ENCODE peak calls at places on chromosomes 12 and 14, in eight cellular contexts. B is cardiac muscle cell, Q is testis, K is suprapubic skin, U is activated B cell treated with CpG ODN at 0.5 μM for 24 hours, T is HCT116, C is GM13976, X is tibial nerve. W is an unnamed sample.

GRCh38 chr12:109230193-109230592 is 78.9 kb downstream of the FOXN4 start:
- DNase-seq in Q (no peak), X (no peak), U (no peak), K (no peak), B (no peak), C (no peak), T (no peak), W (no peak)

GRCh38 chr12:2974560-2974971 is 15.4 kb downstream of the TEAD4 start:
- DNase-seq in B (no peak), T (no peak), X (no peak), C (no peak), U (no peak), K (no peak), Q (no peak), W (no peak)

GRCh38 chr14:58296731-58297130 is 1.6 kb upstream of the ARID4A start:
- DNase-seq in Q (no peak), B (peak), X (no peak), K (no peak), T (no peak), C (no peak), U (no peak), W (no peak)

GRCh38 chr12:45660330-45660729 is 69.2 kb upstream of the ARID2 start:
- DNase-seq in X (no peak), K (no peak), U (no peak), Q (no peak), T (peak), B (peak), C (no peak), W (no peak)

GRCh38 chr14:104731925-104732294 is 7.9 kb downstream of the ADSS1 start:
- DNase-seq in X (no peak), T (no peak), C (no peak), Q (no peak), B (no peak), U (no peak), K (no peak), W (no peak)

GRCh38 chr12:93989913-93990312 is 158.5 kb upstream of the PLXNC1 start:
- DNase-seq in X (no peak), U (no peak), Q (no peak), T (no peak), B (no peak), C (no peak), K (no peak), W (no peak)

GRCh38 chr14:98120831-98121464 is 1151.0 kb downstream of the BCL11B start:
- DNase-seq in T (no peak), U (no peak), C (no peak), B (no peak), K (no peak), Q (no peak), X (no peak), W (no peak)

GRCh38 chr12:118541945-118542344 is 165.6 kb downstream of the SUDS3 start:
- DNase-seq in X (no peak), K (no peak), C (no peak), T (peak), B (no peak), Q (peak), U (no peak), W (no peak)

GRCh38 chr12:85627584-85627983 is 208.6 kb downstream of the RASSF9 start:
- DNase-seq in C (no peak), K (no peak), Q (no peak), B (peak), U (no peak), X (no peak), T (no peak), W (no peak)

GRCh38 chr12:53004178-53004577 is 2.1 kb upstream of the EIF4B start:
- DNase-seq in U (no peak), C (no peak), Q (no peak), K (no peak), T (no peak), B (peak), X (no peak), W (no peak)

GRCh38 chr12:130081420-130081819 is 80.8 kb upstream of the FZD10 start:
- DNase-seq in K (no peak), U (no peak), X (no peak), B (no peak), Q (no peak), C (no peak), T (no peak), W (no peak)

GRCh38 chr12:19316420-19316819 is 122.9 kb upstream of the AEBP2 start:
- DNase-seq in B (peak), K (no peak), Q (no peak), T (no peak), U (no peak), X (no peak), C (no peak), W (no peak)

GRCh38 chr12:87127272-87127671 is 871.1 kb upstream of the MGAT4C start:
- DNase-seq in C (no peak), X (no peak), Q (no peak), K (no peak), U (no peak), T (no peak), B (peak), W (no peak)

GRCh38 chr14:100902295-100902694 is 1.2 kb downstream of the RTL1 start:
- DNase-seq in U (no peak), T (peak), K (no peak), C (peak), X (no peak), B (no peak), Q (no peak), W (peak)

GRCh38 chr12:124919646-124920352 is 5.3 kb upstream of the UBC start:
- DNase-seq in X (no peak), C (no peak), T (no peak), U (no peak), Q (no peak), B (no peak), K (no peak), W (no peak)

GRCh38 chr12:66103011-66103913 is 27.3 kb downstream of the LLPH start:
- DNase-seq in Q (no peak), U (no peak), C (no peak), T (peak), B (no peak), K (no peak), X (no peak), W (no peak)

GRCh38 chr14:88204221-88204620 is 118.8 kb downstream of the KCNK10 start:
- DNase-seq in C (no peak), U (no peak), X (no peak), K (no peak), B (peak), T (no peak), Q (no peak), W (no peak)

GRCh38 chr12:14418526-14418925 is 53.0 kb downstream of the ATF7IP start:
- DNase-seq in U (no peak), T (no peak), K (no peak), Q (no peak), B (peak), C (no peak), X (no peak), W (no peak)

GRCh38 chr12:104524026-104524425 is 67.3 kb downstream of the CHST11 start:
- DNase-seq in Q (no peak), C (no peak), K (no peak), B (peak), X (no peak), U (no peak), T (no peak), W (no peak)

GRCh38 chr12:23376238-23376637 is 573.2 kb downstream of the SOX5 start:
- DNase-seq in U (no peak), X (no peak), T (no peak), K (no peak), B (no peak), C (no peak), Q (no peak), W (no peak)

GRCh38 chr12:102539651-102540553 is 59.5 kb upstream of the IGF1 start:
- DNase-seq in Q (peak), T (no peak), U (no peak), C (no peak), K (no peak), X (no peak), B (peak), W (no peak)

GRCh38 chr14:56524971-56525677 is 54.5 kb upstream of the TMEM260 start:
- DNase-seq in C (no peak), X (no peak), K (no peak), T (no peak), Q (no peak), U (no peak), B (no peak), W (no peak)

GRCh38 chr12:54411398-54412241 is 7.4 kb downstream of the ITGA5 start:
- DNase-seq in T (no peak), K (peak), U (no peak), Q (no peak), B (peak), X (peak), C (no peak), W (no peak)

GRCh38 chr12:95815635-95816212 is 25.2 kb upstream of the NTN4 start:
- DNase-seq in C (peak), X (no peak), Q (no peak), B (peak), U (no peak), T (no peak), K (no peak), W (no peak)

GRCh38 chr12:93957180-93957579 is 191.2 kb upstream of the PLXNC1 start:
- DNase-seq in K (no peak), X (no peak), U (no peak), C (no peak), T (no peak), Q (no peak), B (no peak), W (no peak)

GRCh38 chr14:35818346-35819115 is 7.6 kb upstream of the BRMS1L start:
- DNase-seq in Q (peak), X (peak), B (peak), C (peak), T (no peak), K (no peak), U (no peak), W (no peak)

GRCh38 chr12:75704664-75705063 is 193.3 kb upstream of the KRR1 start:
- DNase-seq in U (no peak), B (peak), T (peak), X (no peak), K (no peak), C (no peak), Q (no peak), W (no peak)

GRCh38 chr12:109998241-109998903 is 858 bp upstream of the ANKRD13A start:
- DNase-seq in U (no peak), T (no peak), X (no peak), B (no peak), K (no peak), Q (no peak), C (no peak), W (no peak)

GRCh38 chr14:67831122-67831521 is 11.5 kb downstream of the RAD51B start:
- DNase-seq in X (no peak), Q (no peak), K (no peak), B (no peak), C (no peak), T (no peak), U (no peak), W (no peak)

GRCh38 chr14:63890553-63890952 is 37.7 kb downstream of the SYNE2 start:
- DNase-seq in Q (no peak), B (peak), T (no peak), X (no peak), C (no peak), K (no peak), U (no peak), W (no peak)

GRCh38 chr12:62472472-62472871 is 5.8 kb downstream of the MON2 start:
- DNase-seq in X (no peak), T (no peak), C (no peak), Q (no peak), K (no peak), B (no peak), U (no peak), W (no peak)
- TF ChIP-seq CTCF in X (no peak), T (no peak), C (no peak), Q (no peak), K (no peak), B (no peak), U (no peak), W (no peak)

GRCh38 chr12:11621797-11622423 is 27.6 kb upstream of the ETV6 start:
- DNase-seq in T (no peak), X (no peak), K (no peak), Q (peak), U (no peak), C (no peak), B (peak), W (no peak)
- TF ChIP-seq CTCF in T (no peak), X (no peak), K (no peak), Q (no peak), U (no peak), C (peak), B (no peak), W (no peak)

GRCh38 chr14:39432619-39433451 is 602 bp upstream of the FBXO33 start:
- DNase-seq in C (peak), X (peak), K (peak), U (peak), Q (peak), T (peak), B (peak), W (peak)
- TF ChIP-seq CTCF in C (peak), X (peak), K (peak), U (no peak), Q (no peak), T (peak), B (no peak), W (peak)

DNA sequence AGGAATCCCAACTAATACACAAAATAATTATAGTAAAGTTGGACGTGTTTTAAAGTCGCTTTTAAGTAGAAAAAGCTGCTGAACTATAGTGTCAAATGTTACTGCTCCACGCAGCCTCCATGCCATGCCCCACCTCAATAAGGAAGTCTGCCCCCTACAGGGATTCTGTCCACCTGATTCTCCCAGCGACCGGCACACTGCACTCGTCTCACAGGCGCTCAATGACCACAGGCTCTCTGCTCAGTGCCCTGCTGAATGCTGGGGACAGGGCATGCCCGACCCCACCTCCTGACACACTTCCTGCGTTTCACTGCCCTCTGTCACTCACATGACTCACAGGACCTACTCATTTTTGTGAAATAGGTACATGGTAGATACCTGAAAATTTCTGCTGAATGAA is 48.9 kb downstream of the BDKRB1 start:
- DNase-seq in C (no peak), B (no peak), K (no peak), U (no peak), T (peak), X (no peak), Q (no peak), W (no peak)
- TF ChIP-seq CTCF in C (no peak), B (no peak), K (no peak), U (no peak), T (peak), X (no peak), Q (no peak), W (peak)

DNA sequence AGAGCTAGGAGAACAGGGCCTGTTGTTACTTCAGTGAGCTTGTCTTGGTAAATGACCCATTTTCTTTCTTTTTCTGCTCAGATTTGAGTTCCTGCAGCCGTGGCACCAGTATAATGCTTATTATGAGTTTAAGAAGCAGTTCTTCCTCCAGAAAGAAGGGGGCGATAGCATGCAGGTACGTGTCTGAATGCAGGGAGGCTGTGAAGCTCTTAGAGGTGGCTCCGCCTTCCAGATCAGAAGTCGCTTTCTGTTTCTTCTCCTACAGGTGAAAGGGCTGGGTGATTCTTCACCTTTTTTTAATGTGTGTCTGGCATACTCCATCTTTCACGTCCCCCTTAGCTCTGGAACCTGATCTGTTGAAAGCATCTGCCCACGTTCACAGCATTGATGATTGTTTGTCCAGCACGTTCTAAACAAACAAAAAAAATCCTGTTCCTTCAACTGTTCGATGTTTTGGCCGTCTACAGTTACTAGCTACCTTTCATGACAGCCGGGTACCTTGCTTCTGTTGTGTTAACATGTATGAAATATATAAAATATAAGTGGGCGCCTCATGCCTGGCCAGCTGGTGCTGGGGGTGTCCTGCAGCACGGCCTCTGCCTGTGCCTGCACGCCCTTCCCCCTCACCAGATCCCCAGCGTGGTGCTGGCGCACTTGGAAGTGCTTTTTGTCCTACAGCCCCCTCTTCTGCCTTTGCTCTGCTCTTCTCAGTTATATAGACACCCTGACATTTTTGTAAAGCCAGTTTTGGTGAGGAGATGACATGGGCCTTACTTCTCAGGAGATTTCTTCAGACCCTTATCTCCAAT is 44.6 kb downstream of the SFSWAP start:
- DNase-seq in K (no peak), B (peak), Q (no peak), C (peak), X (no peak), T (peak), U (no peak), W (no peak)
- TF ChIP-seq CTCF in K (no peak), B (peak), Q (no peak), C (peak), X (no peak), T (peak), U (no peak), W (peak)

GRCh38 chr12:25250744-25251730 is at the start of gene KRAS:
- DNase-seq in K (peak), Q (peak), X (peak), U (peak), C (peak), T (peak), B (peak), W (peak)
- TF ChIP-seq CTCF in K (no peak), Q (no peak), X (peak), U (no peak), C (no peak), T (no peak), B (no peak), W (no peak)

GRCh38 chr14:51369814-51370213 is 129.8 kb downstream of the TMX1 start:
- DNase-seq in C (peak), T (peak), X (no peak), K (no peak), B (no peak), Q (peak), U (no peak), W (no peak)
- TF ChIP-seq CTCF in C (peak), T (peak), X (no peak), K (no peak), B (peak), Q (peak), U (no peak), W (peak)

DNA sequence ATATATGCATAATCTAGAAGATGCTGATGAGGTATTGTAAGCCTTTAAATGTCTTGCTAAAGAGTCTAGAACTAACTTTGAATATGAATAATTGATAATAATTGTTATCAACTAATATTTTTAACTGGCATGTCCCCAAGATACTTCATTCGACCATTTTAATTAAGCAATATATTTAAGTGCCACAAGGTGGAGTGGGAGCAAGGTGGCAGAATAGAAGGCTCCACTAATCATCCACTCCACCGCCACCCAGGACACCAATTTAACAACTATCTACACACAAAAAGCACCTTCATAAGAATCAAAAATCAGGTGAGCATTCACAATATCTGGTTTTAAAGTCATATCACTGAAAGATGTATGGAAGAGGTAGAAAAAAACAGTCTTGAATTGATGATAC is 409.6 kb downstream of the SEC23A start:
- DNase-seq in U (no peak), X (no peak), Q (no peak), B (no peak), T (no peak), C (no peak), K (no peak), W (no peak)
- TF ChIP-seq CTCF in U (no peak), X (no peak), Q (no peak), B (no peak), T (no peak), C (no peak), K (no peak), W (no peak)

DNA sequence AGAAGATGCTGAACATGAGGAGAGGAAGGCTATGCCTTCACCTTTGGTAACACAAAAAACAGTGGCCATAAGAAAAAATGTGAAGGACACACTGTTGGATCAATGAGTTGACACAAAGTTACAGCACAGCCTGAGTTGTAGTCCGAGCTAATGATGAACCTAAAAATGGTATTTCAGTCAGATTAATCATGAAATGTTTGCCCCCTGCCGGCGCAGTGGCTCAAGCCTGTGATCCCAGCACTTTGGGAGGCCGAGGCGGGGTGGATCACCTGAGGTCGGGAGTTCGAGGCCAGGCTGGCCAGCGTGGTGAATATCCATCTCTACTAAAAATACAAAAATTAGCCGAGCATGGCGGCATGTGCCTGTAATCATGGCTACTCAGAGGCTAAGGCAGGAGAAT is 1.3 kb upstream of the CAPRIN2 start:
- DNase-seq in C (no peak), Q (peak), K (no peak), X (no peak), U (no peak), B (no peak), T (no peak), W (no peak)
- TF ChIP-seq CTCF in C (no peak), Q (peak), K (no peak), X (no peak), U (no peak), B (no peak), T (no peak), W (no peak)

GRCh38 chr12:79121486-79121885 is 256.9 kb downstream of the SYT1 start:
- DNase-seq in T (peak), X (no peak), Q (no peak), K (no peak), B (peak), U (no peak), C (peak), W (no peak)
- TF ChIP-seq CTCF in T (peak), X (no peak), Q (no peak), K (no peak), B (peak), U (no peak), C (no peak), W (peak)

W was measured in chondrocyte.